ENCODE peak calls at places on chromosomes 13 and 19, in seven cellular contexts. I is H1, Z is IMR-90, G is mesenchymal stem cell, O is mesendoderm, B is neuronal stem cell, K is trophoblast cell. Y is an unnamed sample.

GRCh38 chr19:29526730-29527499 is 1.1 kb downstream of the VSTM2B start:
- DNase-seq in G (no peak), I (no peak), K (no peak), B (peak; percentile 53), Z (no peak), O (peak; percentile 32), Y (peak; percentile 44)

GRCh38 chr19:41957161-41957837 is 1.8 kb downstream of the RABAC1 start:
- DNase-seq in I (no peak), O (no peak), K (no peak), B (no peak), Z (no peak), G (no peak), Y (no peak)

GRCh38 chr13:35179494-35179893 is 237.4 kb downstream of the NBEA start:
- DNase-seq in B (no peak), Z (no peak), G (no peak), K (no peak), I (no peak), O (no peak), Y (no peak)

GRCh38 chr19:45141203-45141900 is 19.4 kb downstream of the NKPD1 start:
- DNase-seq in Z (no peak), O (no peak), B (no peak), G (no peak), K (no peak), I (no peak), Y (no peak)

GRCh38 chr19:50870417-50871089 is 2.7 kb upstream of the KLK2 start:
- DNase-seq in G (no peak), Z (peak; percentile 3), B (no peak), K (peak; percentile 48), I (no peak), O (no peak), Y (peak; percentile 71)

GRCh38 chr13:51643882-51644281 is 59.6 kb downstream of the WDFY2 start:
- DNase-seq in K (no peak), B (no peak), I (no peak), Z (peak; percentile 95), O (peak; percentile 74), G (peak; percentile 94), Y (no peak)

GRCh38 chr19:45323671-45324081 is 1.0 kb upstream of the CKM start:
- DNase-seq in G (no peak), K (no peak), I (no peak), Z (no peak), O (peak; percentile 57), B (no peak), Y (peak; percentile 60)

GRCh38 chr13:27151798-27152599 is 19.6 kb downstream of the USP12 start:
- DNase-seq in I (no peak), Z (peak; percentile 29), B (no peak), O (no peak), K (no peak), G (no peak), Y (no peak)

GRCh38 chr19:33245948-33246728 is 20.5 kb upstream of the SLC7A10 start:
- DNase-seq in Z (no peak), I (no peak), O (peak; percentile 23), G (no peak), K (no peak), B (no peak), Y (no peak)

GRCh38 chr13:23621316-23621645 is 51.1 kb downstream of the TNFRSF19 start:
- DNase-seq in G (peak; percentile 92), I (no peak), Z (peak; percentile 96), K (peak; percentile 40), B (no peak), O (peak; percentile 92), Y (no peak)

GRCh38 chr13:20525144-20525600 is 485 bp downstream of the CRYL1 start:
- DNase-seq in Z (no peak), B (peak; percentile 11), O (peak; percentile 23), I (no peak), G (peak; percentile 20), K (peak; percentile 3), Y (peak; percentile 61)

GRCh38 chr19:40165362-40165937 is 25.8 kb upstream of the MAP3K10 start:
- DNase-seq in B (peak; percentile 68), Z (no peak), G (peak; percentile 30), K (no peak), O (peak; percentile 76), I (peak; percentile 61), Y (peak; percentile 89)

GRCh38 chr13:112928958-112929777 is 39.8 kb upstream of the MCF2L start:
- DNase-seq in B (no peak), K (no peak), I (no peak), Z (peak; percentile 28), O (peak; percentile 29), G (peak; percentile 20), Y (no peak)

GRCh38 chr13:42996584-42996983 is 4.5 kb upstream of the EPSTI1 start:
- DNase-seq in I (no peak), G (peak; percentile 86), B (no peak), K (peak; percentile 42), O (no peak), Z (peak; percentile 98), Y (no peak)

GRCh38 chr19:57031156-57031555 is 88.6 kb upstream of the USP29 start:
- DNase-seq in B (no peak), K (no peak), G (no peak), O (no peak), Z (no peak), I (no peak), Y (no peak)

GRCh38 chr13:51793570-51794273 is 10.2 kb downstream of the DHRS12 start:
- DNase-seq in G (peak; percentile 85), O (peak; percentile 47), I (no peak), B (no peak), Z (peak; percentile 91), K (peak; percentile 61), Y (no peak)

GRCh38 chr19:2841858-2842574 is 741 bp downstream of the ZNF555 start:
- DNase-seq in O (no peak), Z (no peak), K (no peak), I (no peak), B (no peak), G (no peak), Y (no peak)

DNA sequence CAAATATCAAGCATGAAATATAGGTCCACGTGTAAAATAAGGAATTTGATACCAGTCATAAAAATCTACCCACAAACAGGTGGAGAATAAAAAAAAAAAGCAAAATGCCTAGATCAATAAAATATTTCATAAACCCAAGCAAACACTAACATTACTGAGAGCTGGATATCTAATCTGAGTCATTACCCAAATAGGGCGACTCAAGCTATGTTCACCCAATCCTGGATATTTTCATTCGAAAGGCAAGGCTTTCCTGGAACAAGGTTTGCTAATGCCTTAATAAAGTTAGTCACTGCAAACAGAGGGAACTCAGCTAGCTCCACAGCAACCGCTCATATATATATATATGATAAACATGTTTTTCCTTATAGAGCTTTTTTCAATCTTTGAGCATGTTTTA is 33.5 kb upstream of the TM9SF2 start:
- DNase-seq in K (no peak), O (no peak), I (no peak), B (no peak), G (peak; percentile 43), Z (peak; percentile 77), Y (no peak)
- H2BK5ac ChIP-seq in K (no peak overlapping the region), O (no peak overlapping the region), I (no peak overlapping the region), B (no peak overlapping the region), G (no peak overlapping the region), Z (no peak overlapping the region), Y (no peak overlapping the region)

GRCh38 chr13:97282705-97283104 is 60.6 kb downstream of the MBNL2 start:
- DNase-seq in Z (no peak), K (no peak), G (no peak), I (no peak), O (no peak), B (no peak), Y (no peak)

GRCh38 chr13:97283888-97284287 is 61.8 kb downstream of the MBNL2 start:
- DNase-seq in K (no peak), O (no peak), B (no peak), G (no peak), I (no peak), Z (no peak), Y (no peak)

GRCh38 chr13:97286317-97287046 is 64.3 kb downstream of the MBNL2 start:
- DNase-seq in K (no peak), O (no peak), Z (no peak), G (no peak), B (no peak), I (no peak), Y (no peak)

GRCh38 chr13:97285221-97285955 is 63.3 kb downstream of the MBNL2 start:
- DNase-seq in O (no peak), K (no peak), B (no peak), G (no peak), Z (no peak), I (no peak), Y (no peak)

DNA sequence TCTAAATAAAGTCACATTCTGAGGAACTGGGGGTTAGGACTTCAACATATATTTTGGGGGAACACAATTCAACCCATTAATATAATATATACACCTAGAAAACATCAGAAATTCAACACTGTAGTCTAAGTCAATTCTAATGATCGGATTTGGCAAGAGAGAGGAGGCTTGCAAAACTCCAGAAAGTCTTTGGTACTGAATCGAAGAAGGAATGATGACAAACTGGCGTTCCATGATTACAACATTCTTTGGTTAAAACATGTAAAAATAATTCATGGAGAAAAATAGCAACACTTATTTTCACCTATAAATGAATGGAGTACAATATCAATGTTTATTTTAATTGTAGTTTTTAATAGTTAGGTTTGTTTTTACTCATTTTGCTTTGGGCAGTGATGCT is 62.4 kb downstream of the MBNL2 start:
- DNase-seq in K (no peak), G (no peak), I (no peak), B (no peak), Z (peak; percentile 50), O (no peak), Y (no peak)
- H3K79me1 ChIP-seq in K (no peaks in the 10 kb centered on the region), G (peaks cover 18% of the 10 kb centered on the region), I (no peaks in the 10 kb centered on the region), B (peaks cover 4% of the 10 kb centered on the region), Z (peaks cover 81% of the 10 kb centered on the region), O (no peaks in the 10 kb centered on the region), Y (no peaks in the 10 kb centered on the region)

DNA sequence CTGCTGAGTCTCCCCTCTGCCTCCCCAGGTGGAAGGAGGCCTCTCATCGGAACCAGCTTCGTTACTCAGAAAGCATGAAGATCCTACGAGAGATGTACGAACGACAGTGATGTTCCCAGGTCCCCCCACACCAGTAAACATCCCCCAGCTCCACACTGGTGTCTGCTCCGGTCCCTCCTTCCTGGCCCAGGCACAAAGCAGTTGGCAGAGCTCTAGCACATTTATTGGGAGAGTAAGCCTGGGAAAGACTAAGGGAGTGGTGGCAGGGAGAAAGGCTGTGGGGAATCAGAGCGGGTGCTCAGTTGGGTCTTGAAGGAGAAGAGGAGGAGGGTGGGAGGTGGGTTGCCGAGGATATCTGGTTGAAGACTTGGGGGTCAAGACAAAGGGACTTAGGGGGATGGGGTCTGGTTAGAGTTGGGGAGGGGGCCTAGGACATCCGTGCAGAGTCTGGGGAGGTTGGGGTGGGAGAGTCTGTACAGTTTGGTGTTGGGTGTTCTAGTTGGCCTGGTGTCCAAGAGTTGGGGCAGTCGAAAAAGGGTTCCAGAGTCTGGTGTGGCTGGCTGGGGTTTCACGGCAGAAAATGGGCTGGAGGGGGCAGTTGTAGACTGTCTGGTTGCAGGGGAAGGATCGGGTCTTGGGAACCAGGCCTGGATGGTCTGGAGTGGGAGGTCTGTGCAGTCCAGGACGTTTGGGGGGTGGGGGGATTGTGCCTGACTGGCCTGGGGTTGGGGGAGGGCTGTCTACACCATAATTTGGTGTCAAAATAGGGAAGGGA is 2.3 kb downstream of the HSPB6 start:
- DNase-seq in Z (no peak), O (no peak), I (no peak), B (no peak), K (no peak), G (no peak), Y (peak; percentile 21)
- H2BK5ac ChIP-seq in Z (no peak overlapping the region), O (no peak overlapping the region), I (no peak overlapping the region), B (no peak overlapping the region), K (no peak overlapping the region), G (no peak overlapping the region), Y (no peak overlapping the region)

DNA sequence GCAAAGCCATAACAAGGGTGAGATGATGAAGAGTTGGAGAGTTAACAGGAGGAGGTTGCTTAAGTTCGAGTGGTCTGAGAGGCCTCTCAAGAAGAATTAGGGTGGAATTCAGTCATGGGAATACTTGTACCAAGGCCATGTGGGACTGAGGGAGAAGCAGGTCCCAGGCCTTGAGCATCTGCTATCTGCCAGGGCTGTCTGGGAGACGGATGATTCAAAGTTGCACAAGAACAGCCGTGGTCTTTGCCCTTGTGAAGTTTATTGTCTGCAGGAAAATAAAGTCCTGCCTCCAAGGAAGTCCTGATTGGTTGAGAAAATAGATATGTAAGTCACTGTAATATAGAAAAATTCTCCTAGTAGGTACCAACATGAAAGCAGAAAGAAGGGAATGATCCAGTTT is 178.8 kb upstream of the RFC3 start:
- DNase-seq in B (no peak), K (peak; percentile 77), Z (peak; percentile 44), I (no peak), G (peak; percentile 94), O (no peak), Y (no peak)
- H3K79me1 ChIP-seq in B (no peaks in the 10 kb centered on the region), K (peaks cover 7% of the 10 kb centered on the region), Z (no peaks in the 10 kb centered on the region), I (no peaks in the 10 kb centered on the region), G (no peaks in the 10 kb centered on the region), O (no peaks in the 10 kb centered on the region), Y (no peaks in the 10 kb centered on the region)